ENCODE peak calls at places on chromosomes 1 and 21, in five cellular contexts. T, N, B, S and H are unnamed samples.
A peak's percentile ranks its signal among the peaks of the same experiment; 100 is the strongest.

GRCh38 chr1:232968965-232969364 is 18.6 kb downstream of the NTPCR start:
- DNase-seq in S (peak; percentile 56), B (no peak), T (no peak), N (no peak), H (no peak)

GRCh38 chr1:245092638-245092976 is 62.2 kb upstream of the KIF26B start:
- DNase-seq in T (no peak), N (no peak), B (no peak), S (no peak), H (no peak)

GRCh38 chr1:151326619-151327222 is 495 bp downstream of the PI4KB start:
- DNase-seq in T (no peak), S (peak; percentile 56), B (no peak), N (no peak), H (no peak)

GRCh38 chr1:114345930-114346479 is 165.0 kb downstream of the TRIM33 start:
- DNase-seq in S (peak; percentile 19), B (no peak), N (no peak), T (no peak), H (no peak)

GRCh38 chr1:6003568-6004411 is 11.6 kb upstream of the NPHP4 start:
- DNase-seq in N (no peak), B (no peak), T (no peak), S (no peak), H (no peak)

GRCh38 chr1:55696181-55696580 is 481.0 kb upstream of the USP24 start:
- DNase-seq in T (peak; percentile 60), N (peak; percentile 69), S (peak; percentile 83), B (peak; percentile 95), H (no peak)

GRCh38 chr1:21622466-21623315 is 46.5 kb downstream of the RAP1GAP start:
- DNase-seq in S (no peak), T (no peak), N (no peak), B (no peak), H (peak; percentile 40)

GRCh38 chr1:203127672-203128611 is at the start of gene ADORA1:
- DNase-seq in S (peak; percentile 31), T (no peak), B (no peak), N (peak; percentile 42), H (no peak)

GRCh38 chr1:180544050-180544449 is 14.7 kb upstream of the OVAAL start:
- DNase-seq in B (no peak), S (no peak), N (no peak), T (no peak), H (no peak)

GRCh38 chr1:207876129-207876528 is 34.8 kb downstream of the CD34 start:
- DNase-seq in B (no peak), N (no peak), T (no peak), S (no peak), H (no peak)

GRCh38 chr21:43842742-43843141 is 22.3 kb upstream of the AGPAT3 start:
- DNase-seq in T (no peak), B (no peak), S (peak; percentile 4), N (no peak), H (no peak)

GRCh38 chr1:17852383-17852782 is 97.2 kb downstream of the ACTL8 start:
- DNase-seq in T (no peak), B (no peak), S (no peak), N (no peak), H (no peak)

GRCh38 chr1:168755800-168756418 is 26.9 kb upstream of the DPT start:
- DNase-seq in B (no peak), T (no peak), N (no peak), S (no peak), H (no peak)

GRCh38 chr1:168101336-168101735 is 35.4 kb downstream of the GPR161 start:
- DNase-seq in S (no peak), T (no peak), B (no peak), N (no peak), H (no peak)

GRCh38 chr1:195898924-195899323 is 709.3 kb downstream of the KCNT2 start:
- DNase-seq in S (no peak), T (no peak), B (no peak), N (no peak), H (no peak)

GRCh38 chr1:167219646-167220536 is 795 bp upstream of the POU2F1 start:
- DNase-seq in S (peak; percentile 54), B (no peak), N (no peak), T (no peak), H (peak; percentile 90)

GRCh38 chr1:32073387-32074229 is 869 bp downstream of the TMEM39B start:
- DNase-seq in N (no peak), T (no peak), S (no peak), B (no peak), H (no peak)

GRCh38 chr1:119771016-119771415 is 2.3 kb upstream of the HMGCS2 start:
- DNase-seq in B (no peak), S (no peak), T (no peak), N (no peak), H (no peak)

GRCh38 chr1:31434979-31435378 is 22.0 kb downstream of the SERINC2 start:
- DNase-seq in S (no peak), T (no peak), N (no peak), B (no peak), H (no peak)

GRCh38 chr1:234676103-234676594 is 66.2 kb upstream of the IRF2BP2 start:
- DNase-seq in S (peak; percentile 71), N (peak; percentile 28), T (peak; percentile 40), B (no peak), H (peak; percentile 36)

GRCh38 chr1:87242445-87243185 is 86.1 kb upstream of the LMO4 start:
- DNase-seq in S (no peak), T (no peak), N (no peak), B (no peak), H (no peak)

GRCh38 chr1:40014812-40015594 is 25.5 kb upstream of the CAP1 start:
- DNase-seq in T (peak; percentile 77), N (peak; percentile 78), S (peak; percentile 78), B (peak; percentile 74), H (no peak)

GRCh38 chr1:25030674-25031589 is 100.9 kb upstream of the RUNX3 start:
- DNase-seq in T (no peak), N (no peak), B (no peak), S (no peak), H (peak; percentile 55)

GRCh38 chr1:77468556-77468955 is 186.7 kb downstream of the AK5 start:
- DNase-seq in T (no peak), N (no peak), S (no peak), B (no peak), H (no peak)

GRCh38 chr21:22885079-22885478 is 1886.9 kb downstream of the NCAM2 start:
- DNase-seq in S (no peak), T (no peak), N (no peak), B (no peak), H (no peak)

GRCh38 chr1:209766051-209766450 is 10.2 kb downstream of the TRAF3IP3 start:
- DNase-seq in N (no peak), T (no peak), B (no peak), S (no peak), H (no peak)

GRCh38 chr1:9400425-9401079 is 107.9 kb downstream of the SPSB1 start:
- DNase-seq in S (no peak), N (no peak), T (no peak), B (no peak), H (peak; percentile 39)

GRCh38 chr1:220124542-220124941 is 30.6 kb downstream of the IARS2 start:
- DNase-seq in N (no peak), B (peak; percentile 54), T (peak; percentile 10), S (peak; percentile 11), H (no peak)

GRCh38 chr1:155454096-155454495 is 108.5 kb downstream of the ASH1L start:
- DNase-seq in B (no peak), S (peak; percentile 17), N (no peak), T (peak; percentile 73), H (no peak)